ENCODE peak calls at places on chromosome 6, in five cellular contexts. R, A, G, Z and P are unnamed samples.
A peak's percentile ranks its signal among the peaks of the same experiment; 100 is the strongest.

GRCh38 chr6:81515562-81516453 is 236.7 kb downstream of the TENT5A start:
- DNase-seq in R (no peak), A (no peak), G (no peak), Z (peak; percentile 82), P (peak; percentile 82)

GRCh38 chr6:134453792-134454510 is 136.0 kb upstream of the SGK1 start:
- DNase-seq in R (no peak), A (peak; percentile 45), G (no peak), Z (no peak), P (no peak)

GRCh38 chr6:152368761-152369624 is 268.2 kb downstream of the SYNE1 start:
- DNase-seq in R (peak; percentile 62), A (no peak), G (no peak), Z (peak; percentile 56), P (peak; percentile 48)

GRCh38 chr6:111950661-111951426 is 77.6 kb upstream of the FYN start:
- DNase-seq in R (peak; percentile 47), A (no peak), G (no peak), Z (peak; percentile 27), P (no peak)

GRCh38 chr6:137867685-137868509 is 838 bp downstream of the TNFAIP3 start:
- DNase-seq in R (peak; percentile 52), A (peak; percentile 22), G (no peak), Z (no peak), P (no peak)

GRCh38 chr6:87196275-87196842 is 41.0 kb downstream of the ZNF292 start:
- DNase-seq in R (no peak), A (peak; percentile 27), G (no peak), Z (no peak), P (no peak)

GRCh38 chr6:37097335-37097734 is 72.6 kb upstream of the PIM1 start:
- DNase-seq in R (no peak), A (no peak), G (no peak), Z (no peak), P (no peak)

GRCh38 chr6:5143625-5144311 is 58.6 kb downstream of the PPP1R3G start:
- DNase-seq in R (peak; percentile 93), A (peak; percentile 87), G (peak; percentile 89), Z (peak; percentile 87), P (peak; percentile 81)

GRCh38 chr6:53043626-53044025 is 21.6 kb upstream of the FBXO9 start:
- DNase-seq in R (no peak), A (peak; percentile 74), G (no peak), Z (peak; percentile 55), P (no peak)